ENCODE peak calls at places on chromosomes 5 and 9, in ten cellular contexts. One of them, this sample, is unnamed. For H3K9me3 and H3K36me3, the result is how much of the 10 kb centered on the place peaks cover.

GRCh38 chr9:132602207-132602606 is 19.8 kb downstream of the BARHL1 start:
- DNase-seq in PC-9: no peak
- DNase-seq in K562: no peak
- DNase-seq in tibial artery: no peak
- DNase-seq in stomach: no peak
- DNase-seq in ovary: no peak
- DNase-seq in gastrocnemius medialis: no peak
- DNase-seq in left ventricle myocardium inferior: no peak
- DNase-seq in WERI-Rb-1: no peak
- DNase-seq in mucosa of descending colon: no peak
- DNase-seq in this sample: no peak

GRCh38 chr5:160339406-160340140 is 27.2 kb upstream of the CCNJL start:
- DNase-seq in PC-9: no peak
- DNase-seq in K562: no peak
- DNase-seq in tibial artery: no peak
- DNase-seq in stomach: no peak
- DNase-seq in ovary: no peak
- DNase-seq in gastrocnemius medialis: no peak
- DNase-seq in left ventricle myocardium inferior: no peak
- DNase-seq in WERI-Rb-1: no peak
- DNase-seq in mucosa of descending colon: no peak
- DNase-seq in this sample: no peak

GRCh38 chr9:7165350-7165937 is 407.7 kb downstream of the KDM4C start:
- DNase-seq in PC-9: no peak
- DNase-seq in K562: peak
- DNase-seq in tibial artery: no peak
- DNase-seq in stomach: no peak
- DNase-seq in ovary: no peak
- DNase-seq in gastrocnemius medialis: no peak
- DNase-seq in left ventricle myocardium inferior: no peak
- DNase-seq in WERI-Rb-1: no peak
- DNase-seq in mucosa of descending colon: no peak
- DNase-seq in this sample: no peak

GRCh38 chr5:89016741-89017312 is 133.8 kb upstream of the MEF2C start:
- DNase-seq in PC-9: no peak
- DNase-seq in K562: no peak
- DNase-seq in tibial artery: no peak
- DNase-seq in stomach: no peak
- DNase-seq in ovary: no peak
- DNase-seq in gastrocnemius medialis: no peak
- DNase-seq in left ventricle myocardium inferior: no peak
- DNase-seq in WERI-Rb-1: no peak
- DNase-seq in mucosa of descending colon: no peak
- DNase-seq in this sample: no peak

GRCh38 chr9:2623046-2623865 is 1.7 kb downstream of the VLDLR start:
- DNase-seq in PC-9: peak
- DNase-seq in K562: no peak
- DNase-seq in tibial artery: peak
- DNase-seq in stomach: peak
- DNase-seq in ovary: peak
- DNase-seq in gastrocnemius medialis: peak
- DNase-seq in left ventricle myocardium inferior: peak
- DNase-seq in WERI-Rb-1: peak
- DNase-seq in mucosa of descending colon: peak
- DNase-seq in this sample: peak

GRCh38 chr9:5626727-5627634 is 1.9 kb upstream of the RIC1 start:
- DNase-seq in PC-9: no peak
- DNase-seq in K562: peak
- DNase-seq in tibial artery: peak
- DNase-seq in stomach: no peak
- DNase-seq in ovary: no peak
- DNase-seq in gastrocnemius medialis: peak
- DNase-seq in left ventricle myocardium inferior: peak
- DNase-seq in WERI-Rb-1: peak
- DNase-seq in mucosa of descending colon: no peak
- DNase-seq in this sample: peak

GRCh38 chr5:41406944-41407343 is 103.5 kb downstream of the PLCXD3 start:
- DNase-seq in PC-9: no peak
- DNase-seq in K562: no peak
- DNase-seq in tibial artery: no peak
- DNase-seq in stomach: no peak
- DNase-seq in ovary: no peak
- DNase-seq in gastrocnemius medialis: no peak
- DNase-seq in left ventricle myocardium inferior: no peak
- DNase-seq in WERI-Rb-1: no peak
- DNase-seq in mucosa of descending colon: no peak
- DNase-seq in this sample: no peak

GRCh38 chr9:136482046-136482792 is 621 bp downstream of the SEC16A start:
- DNase-seq in PC-9: peak
- DNase-seq in K562: no peak
- DNase-seq in tibial artery: no peak
- DNase-seq in stomach: no peak
- DNase-seq in ovary: no peak
- DNase-seq in gastrocnemius medialis: no peak
- DNase-seq in left ventricle myocardium inferior: no peak
- DNase-seq in WERI-Rb-1: no peak
- DNase-seq in mucosa of descending colon: no peak
- DNase-seq in this sample: no peak

DNA sequence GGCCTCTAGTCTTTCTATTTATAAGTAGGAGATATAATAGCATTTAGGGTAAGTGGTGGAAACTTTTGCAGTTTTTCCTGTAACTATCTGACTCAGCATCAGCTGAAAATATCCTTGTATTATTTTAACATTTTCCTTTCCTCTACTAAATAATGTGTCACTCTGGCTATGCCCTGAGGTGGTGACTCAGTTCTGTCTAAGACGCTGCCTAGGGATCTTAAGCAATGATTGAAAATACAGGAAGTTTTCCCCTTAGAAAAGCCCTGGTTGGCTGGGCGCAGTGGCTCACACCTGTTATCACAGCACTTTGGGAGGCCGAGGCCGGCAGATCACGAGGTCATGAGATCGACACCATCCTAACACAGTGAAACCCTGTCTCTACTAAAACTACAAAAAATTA is 9.3 kb upstream of the EDIL3 start:
- DNase-seq in PC-9: peak
- DNase-seq in K562: no peak
- DNase-seq in tibial artery: peak
- DNase-seq in stomach: no peak
- DNase-seq in ovary: no peak
- DNase-seq in gastrocnemius medialis: no peak
- DNase-seq in left ventricle myocardium inferior: no peak
- DNase-seq in WERI-Rb-1: no peak
- DNase-seq in mucosa of descending colon: no peak
- DNase-seq in this sample: no peak
- TF ChIP-seq CTCF in PC-9: no peak
- TF ChIP-seq CTCF in K562: no peak
- TF ChIP-seq CTCF in tibial artery: peak
- TF ChIP-seq CTCF in stomach: no peak
- TF ChIP-seq CTCF in ovary: no peak
- TF ChIP-seq CTCF in gastrocnemius medialis: no peak
- TF ChIP-seq CTCF in left ventricle myocardium inferior: no peak
- TF ChIP-seq CTCF in WERI-Rb-1: no peak
- TF ChIP-seq CTCF in mucosa of descending colon: no peak
- TF ChIP-seq CTCF in this sample: no peak

GRCh38 chr5:12335938-12336337 is 431.7 kb upstream of the CTNND2 start:
- DNase-seq in PC-9: no peak
- DNase-seq in K562: no peak
- DNase-seq in tibial artery: no peak
- DNase-seq in stomach: no peak
- DNase-seq in ovary: no peak
- DNase-seq in gastrocnemius medialis: no peak
- DNase-seq in left ventricle myocardium inferior: no peak
- DNase-seq in WERI-Rb-1: no peak
- DNase-seq in mucosa of descending colon: no peak
- DNase-seq in this sample: no peak
- H3K9me3 ChIP-seq in PC-9: under half
- H3K9me3 ChIP-seq in K562: under half
- H3K9me3 ChIP-seq in tibial artery: under half
- H3K9me3 ChIP-seq in stomach: under half
- H3K9me3 ChIP-seq in ovary: under half
- H3K9me3 ChIP-seq in gastrocnemius medialis: under half
- H3K9me3 ChIP-seq in left ventricle myocardium inferior: under half
- H3K9me3 ChIP-seq in WERI-Rb-1: under half
- H3K9me3 ChIP-seq in mucosa of descending colon: under half
- H3K9me3 ChIP-seq in this sample: under half

GRCh38 chr9:127679506-127679905 is 27.3 kb upstream of the CFAP157 start:
- DNase-seq in PC-9: no peak
- DNase-seq in K562: no peak
- DNase-seq in tibial artery: no peak
- DNase-seq in stomach: no peak
- DNase-seq in ovary: no peak
- DNase-seq in gastrocnemius medialis: no peak
- DNase-seq in left ventricle myocardium inferior: no peak
- DNase-seq in WERI-Rb-1: no peak
- DNase-seq in mucosa of descending colon: no peak
- DNase-seq in this sample: no peak

GRCh38 chr9:127683723-127684122 is 23.1 kb upstream of the CFAP157 start:
- DNase-seq in PC-9: no peak
- DNase-seq in K562: no peak
- DNase-seq in tibial artery: no peak
- DNase-seq in stomach: no peak
- DNase-seq in ovary: no peak
- DNase-seq in gastrocnemius medialis: no peak
- DNase-seq in left ventricle myocardium inferior: no peak
- DNase-seq in WERI-Rb-1: no peak
- DNase-seq in mucosa of descending colon: no peak
- DNase-seq in this sample: no peak

GRCh38 chr9:127680846-127681245 is 25.9 kb upstream of the CFAP157 start:
- DNase-seq in PC-9: no peak
- DNase-seq in K562: no peak
- DNase-seq in tibial artery: no peak
- DNase-seq in stomach: no peak
- DNase-seq in ovary: no peak
- DNase-seq in gastrocnemius medialis: no peak
- DNase-seq in left ventricle myocardium inferior: no peak
- DNase-seq in WERI-Rb-1: no peak
- DNase-seq in mucosa of descending colon: no peak
- DNase-seq in this sample: no peak

GRCh38 chr9:127682351-127683136 is 24.2 kb upstream of the CFAP157 start:
- DNase-seq in PC-9: no peak
- DNase-seq in K562: no peak
- DNase-seq in tibial artery: no peak
- DNase-seq in stomach: no peak
- DNase-seq in ovary: no peak
- DNase-seq in gastrocnemius medialis: peak
- DNase-seq in left ventricle myocardium inferior: no peak
- DNase-seq in WERI-Rb-1: no peak
- DNase-seq in mucosa of descending colon: no peak
- DNase-seq in this sample: no peak

DNA sequence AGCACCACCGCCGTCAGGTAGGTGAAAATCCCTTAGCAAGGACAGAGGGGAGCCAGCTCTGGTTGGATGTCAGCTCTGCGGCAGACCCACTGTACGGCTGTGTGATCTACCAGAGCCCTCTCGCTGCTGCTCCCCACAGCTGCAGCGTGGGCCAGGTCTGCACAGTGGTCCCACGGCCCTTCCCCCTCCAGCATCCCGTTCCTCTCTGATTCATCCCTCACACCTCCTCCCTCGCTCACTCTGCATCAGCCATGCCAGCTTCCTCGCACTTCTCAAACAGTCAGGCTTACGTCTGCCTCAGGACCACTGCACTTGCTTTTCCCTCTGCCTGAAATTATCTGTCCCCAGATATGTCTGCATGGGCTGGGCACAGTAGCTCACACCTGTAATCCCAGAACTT is 26.6 kb upstream of the CFAP157 start:
- DNase-seq in PC-9: no peak
- DNase-seq in K562: no peak
- DNase-seq in tibial artery: no peak
- DNase-seq in stomach: no peak
- DNase-seq in ovary: no peak
- DNase-seq in gastrocnemius medialis: no peak
- DNase-seq in left ventricle myocardium inferior: no peak
- DNase-seq in WERI-Rb-1: no peak
- DNase-seq in mucosa of descending colon: no peak
- DNase-seq in this sample: no peak
- H3K36me3 ChIP-seq in PC-9: under half
- H3K36me3 ChIP-seq in K562: under half
- H3K36me3 ChIP-seq in tibial artery: under half
- H3K36me3 ChIP-seq in stomach: half or more
- H3K36me3 ChIP-seq in ovary: under half
- H3K36me3 ChIP-seq in gastrocnemius medialis: under half
- H3K36me3 ChIP-seq in left ventricle myocardium inferior: half or more
- H3K36me3 ChIP-seq in WERI-Rb-1: half or more
- H3K36me3 ChIP-seq in mucosa of descending colon: under half
- H3K36me3 ChIP-seq in this sample: half or more

GRCh38 chr5:96901841-96902240 is 25.5 kb downstream of the ERAP2 start:
- DNase-seq in PC-9: no peak
- DNase-seq in K562: no peak
- DNase-seq in tibial artery: no peak
- DNase-seq in stomach: no peak
- DNase-seq in ovary: no peak
- DNase-seq in gastrocnemius medialis: no peak
- DNase-seq in left ventricle myocardium inferior: no peak
- DNase-seq in WERI-Rb-1: no peak
- DNase-seq in mucosa of descending colon: no peak
- DNase-seq in this sample: no peak

GRCh38 chr5:96904054-96904931 is 28.0 kb downstream of the ERAP2 start:
- DNase-seq in PC-9: no peak
- DNase-seq in K562: no peak
- DNase-seq in tibial artery: no peak
- DNase-seq in stomach: no peak
- DNase-seq in ovary: no peak
- DNase-seq in gastrocnemius medialis: no peak
- DNase-seq in left ventricle myocardium inferior: no peak
- DNase-seq in WERI-Rb-1: no peak
- DNase-seq in mucosa of descending colon: no peak
- DNase-seq in this sample: no peak

GRCh38 chr5:96902876-96903275 is 26.6 kb downstream of the ERAP2 start:
- DNase-seq in PC-9: no peak
- DNase-seq in K562: no peak
- DNase-seq in tibial artery: no peak
- DNase-seq in stomach: no peak
- DNase-seq in ovary: no peak
- DNase-seq in gastrocnemius medialis: no peak
- DNase-seq in left ventricle myocardium inferior: no peak
- DNase-seq in WERI-Rb-1: no peak
- DNase-seq in mucosa of descending colon: no peak
- DNase-seq in this sample: no peak

GRCh38 chr5:96903300-96903699 is 27.0 kb downstream of the ERAP2 start:
- DNase-seq in PC-9: no peak
- DNase-seq in K562: no peak
- DNase-seq in tibial artery: no peak
- DNase-seq in stomach: no peak
- DNase-seq in ovary: no peak
- DNase-seq in gastrocnemius medialis: no peak
- DNase-seq in left ventricle myocardium inferior: no peak
- DNase-seq in WERI-Rb-1: no peak
- DNase-seq in mucosa of descending colon: no peak
- DNase-seq in this sample: no peak

DNA sequence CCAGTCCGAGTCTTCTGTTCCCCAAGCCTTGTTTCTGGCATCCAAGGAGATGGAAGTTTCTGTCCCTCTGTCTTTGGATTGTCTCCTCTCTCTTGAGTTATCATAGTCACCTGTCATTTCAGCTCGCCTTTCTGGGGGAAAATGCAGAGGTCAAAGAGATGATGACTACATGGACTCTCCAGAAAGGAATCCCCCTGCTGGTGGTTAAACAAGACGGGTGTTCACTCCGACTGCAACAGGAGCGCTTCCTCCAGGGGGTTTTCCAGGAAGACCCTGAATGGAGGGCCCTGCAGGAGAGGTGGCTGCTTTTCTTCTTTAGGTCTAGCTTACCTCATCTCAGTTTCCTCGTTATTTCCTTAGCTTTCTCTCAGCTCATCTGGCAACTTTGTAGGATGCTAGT is 25.1 kb downstream of the ERAP2 start:
- DNase-seq in PC-9: no peak
- DNase-seq in K562: no peak
- DNase-seq in tibial artery: no peak
- DNase-seq in stomach: no peak
- DNase-seq in ovary: no peak
- DNase-seq in gastrocnemius medialis: no peak
- DNase-seq in left ventricle myocardium inferior: no peak
- DNase-seq in WERI-Rb-1: no peak
- DNase-seq in mucosa of descending colon: no peak
- DNase-seq in this sample: no peak
- TF ChIP-seq CTCF in PC-9: no peak
- TF ChIP-seq CTCF in K562: peak
- TF ChIP-seq CTCF in tibial artery: no peak
- TF ChIP-seq CTCF in stomach: no peak
- TF ChIP-seq CTCF in ovary: no peak
- TF ChIP-seq CTCF in gastrocnemius medialis: no peak
- TF ChIP-seq CTCF in left ventricle myocardium inferior: peak
- TF ChIP-seq CTCF in WERI-Rb-1: no peak
- TF ChIP-seq CTCF in mucosa of descending colon: no peak
- TF ChIP-seq CTCF in this sample: no peak